ENCODE peak calls at places on chromosomes 1 and 21, in five cellular contexts. P is sigmoid colon; B is CD8-positive, alpha-beta memory T cell; N is fibroblast of lung; H is esophagus squamous epithelium. R is an unnamed sample.

GRCh38 chr1:29406814-29407213 is 170.5 kb downstream of the PTPRU start:
- DNase-seq in P (no peak), B (no peak), N (no peak), H (no peak), R (no peak)

GRCh38 chr1:164805399-164805798 is 246.4 kb downstream of the PBX1 start:
- DNase-seq in P (no peak), B (no peak), N (peak; percentile 68), H (no peak), R (no peak)

GRCh38 chr1:161935264-161935663 is 88.4 kb downstream of the OLFML2B start:
- DNase-seq in P (no peak), B (no peak), N (no peak), H (no peak), R (no peak)

GRCh38 chr1:98323396-98323795 is 338.1 kb upstream of the SNX7 start:
- DNase-seq in P (no peak), B (no peak), N (peak; percentile 87), H (no peak), R (no peak)

GRCh38 chr1:227952374-227953021 is 4.8 kb upstream of the WNT9A start:
- DNase-seq in P (peak; percentile 64), B (no peak), N (no peak), H (no peak), R (no peak)

GRCh38 chr1:93537924-93538323 is 90.0 kb downstream of the FNBP1L start:
- DNase-seq in P (no peak), B (no peak), N (no peak), H (no peak), R (no peak)

GRCh38 chr1:31782066-31782762 is 18.1 kb upstream of the ADGRB2 start:
- DNase-seq in P (no peak), B (no peak), N (no peak), H (no peak), R (no peak)

GRCh38 chr1:25773441-25774125 is 26.4 kb upstream of the SELENON start:
- DNase-seq in P (no peak), B (no peak), N (no peak), H (no peak), R (no peak)

GRCh38 chr1:22287273-22287672 is 144.4 kb upstream of the WNT4 start:
- DNase-seq in P (no peak), B (no peak), N (no peak), H (no peak), R (no peak)

GRCh38 chr21:46568562-46568961 is 36.3 kb downstream of the S100B start:
- DNase-seq in P (no peak), B (no peak), N (no peak), H (no peak), R (no peak)

GRCh38 chr1:32825181-32825580 is 7.7 kb downstream of the S100PBP start:
- DNase-seq in P (no peak), B (no peak), N (no peak), H (no peak), R (no peak)

GRCh38 chr1:63148825-63149645 is 173.3 kb upstream of the FOXD3 start:
- DNase-seq in P (no peak), B (no peak), N (peak; percentile 56), H (no peak), R (no peak)

GRCh38 chr1:15696956-15697521 is 12.9 kb downstream of the PLEKHM2 start:
- DNase-seq in P (no peak), B (no peak), N (no peak), H (no peak), R (no peak)

GRCh38 chr1:157312270-157312812 is 174.1 kb upstream of the ETV3 start:
- DNase-seq in P (no peak), B (no peak), N (no peak), H (no peak), R (no peak)

GRCh38 chr1:154430903-154431302 is 25.8 kb downstream of the IL6R start:
- DNase-seq in P (no peak), B (no peak), N (no peak), H (no peak), R (no peak)

GRCh38 chr1:170668301-170668789 is 4.4 kb downstream of the PRRX1 start:
- DNase-seq in P (no peak), B (no peak), N (peak; percentile 62), H (no peak), R (no peak)

GRCh38 chr1:170669036-170669435 is 5.1 kb downstream of the PRRX1 start:
- DNase-seq in P (no peak), B (no peak), N (no peak), H (no peak), R (no peak)

GRCh38 chr1:170670751-170671628 is 7.1 kb downstream of the PRRX1 start:
- DNase-seq in P (no peak), B (no peak), N (peak; percentile 66), H (no peak), R (no peak)

GRCh38 chr1:170671629-170671963 is 7.7 kb downstream of the PRRX1 start:
- DNase-seq in P (no peak), B (no peak), N (no peak), H (no peak), R (no peak)

GRCh38 chr1:170669586-170670332 is 5.8 kb downstream of the PRRX1 start:
- DNase-seq in P (no peak), B (no peak), N (no peak), H (no peak), R (no peak)
- H3K4me3 ChIP-seq in P (no peak overlapping the region), B (no peak overlapping the region), N (peak overlapping the region; percentile 30), H (no peak overlapping the region), R (no peak overlapping the region)

GRCh38 chr1:172977296-172978027 is 73.3 kb downstream of the TNFSF18 start:
- DNase-seq in P (no peak), B (no peak), N (peak; percentile 41), H (no peak), R (no peak)
- H3K4me3 ChIP-seq in P (no peak overlapping the region), B (no peak overlapping the region), N (no peak overlapping the region), H (no peak overlapping the region), R (no peak overlapping the region)

DNA sequence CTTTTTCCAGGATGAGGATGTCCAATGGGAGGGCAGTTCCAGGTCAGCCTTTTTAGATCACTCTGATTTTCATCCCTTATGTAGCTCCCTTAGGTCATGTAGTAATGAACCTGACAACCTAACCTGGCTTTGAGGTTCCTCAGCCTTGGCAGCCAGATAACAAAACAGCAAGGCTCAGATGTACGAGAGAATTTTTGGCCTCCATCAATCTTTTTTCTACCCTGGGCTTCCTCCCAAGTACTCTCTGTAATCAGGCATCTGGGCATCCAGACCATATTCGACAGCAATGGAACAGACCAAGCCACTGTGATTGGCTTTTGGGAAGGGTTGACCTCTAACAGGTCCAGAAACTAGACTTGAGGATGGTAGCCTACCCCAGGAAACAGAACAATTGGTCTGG is 38.6 kb downstream of the KCNH1 start:
- DNase-seq in P (no peak), B (no peak), N (no peak), H (no peak), R (no peak)
- H3K4me3 ChIP-seq in P (no peak overlapping the region), B (no peak overlapping the region), N (no peak overlapping the region), H (no peak overlapping the region), R (no peak overlapping the region)

DNA sequence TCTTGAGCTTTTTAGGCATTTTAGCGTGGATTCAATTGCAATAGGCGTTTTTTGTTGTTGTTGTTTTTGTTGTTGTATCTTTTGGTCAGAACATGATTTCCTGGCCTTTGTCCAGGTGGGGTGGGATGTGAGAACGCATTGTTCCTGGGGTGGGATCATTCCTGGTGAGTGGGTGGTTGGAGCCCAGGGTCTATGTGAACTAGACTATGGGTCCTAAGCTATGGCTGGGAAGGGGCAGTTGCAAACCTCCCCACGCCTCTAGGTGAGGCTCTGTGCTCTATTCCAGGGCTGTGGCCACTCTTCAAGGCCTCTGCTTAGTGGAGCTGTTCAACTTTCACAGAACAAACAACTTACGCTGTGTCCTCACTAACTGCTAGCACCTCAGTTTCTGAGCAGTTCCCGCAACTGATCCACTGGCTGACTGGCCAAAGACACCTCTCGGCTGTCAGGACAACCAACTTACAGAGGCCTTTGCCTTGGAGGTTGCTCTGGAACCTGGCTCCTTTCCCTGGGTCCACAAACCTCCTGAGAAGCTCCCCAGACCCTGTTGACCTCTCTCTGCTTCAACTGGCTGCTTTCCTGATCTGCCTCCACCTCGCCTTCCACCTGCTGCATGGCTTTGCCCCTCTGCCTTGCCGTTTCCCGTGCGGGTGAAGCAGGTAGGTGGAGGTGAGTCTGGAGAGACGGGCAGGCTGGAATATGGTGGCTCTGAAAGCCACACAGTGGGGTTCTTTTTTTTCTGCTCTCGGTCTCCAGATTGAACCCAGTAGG is 12.8 kb downstream of the BTBD19 start:
- DNase-seq in P (peak; percentile 66), B (no peak), N (no peak), H (no peak), R (no peak)
- H3K4me3 ChIP-seq in P (peak overlapping the region; percentile 65), B (peak overlapping the region; percentile 72), N (no peak overlapping the region), H (peak overlapping the region; percentile 79), R (no peak overlapping the region)

GRCh38 chr1:225990705-225991464 is 8.3 kb downstream of the SDE2 start:
- DNase-seq in P (no peak), B (no peak), N (no peak), H (no peak), R (no peak)
- H3K4me3 ChIP-seq in P (no peak overlapping the region), B (no peak overlapping the region), N (no peak overlapping the region), H (no peak overlapping the region), R (no peak overlapping the region)